ENCODE peak calls at places on chromosomes 5 and 9, in seven cellular contexts. One of them, this sample, is unnamed.

GRCh38 chr9:136057236-136058151 is 37.6 kb downstream of the NACC2 start:
- DNase-seq in H9: peak; percentile 63
- DNase-seq in trophoblast cell: no peak
- DNase-seq in neuronal stem cell: no peak
- DNase-seq in mesenchymal stem cell: no peak
- DNase-seq in H1: peak; percentile 59
- DNase-seq in IMR-90: no peak
- DNase-seq in this sample: no peak

GRCh38 chr9:29160763-29161353 is 1587.6 kb upstream of the C9orf72 start:
- DNase-seq in IMR-90: no peak
- DNase-seq in mesenchymal stem cell: no peak
- DNase-seq in trophoblast cell: no peak
- DNase-seq in H9: peak; percentile 44
- DNase-seq in neuronal stem cell: no peak
- DNase-seq in H1: peak; percentile 49
- DNase-seq in this sample: no peak

GRCh38 chr9:26949604-26950003 is 2.6 kb upstream of the PLAA start:
- DNase-seq in H9: no peak
- DNase-seq in neuronal stem cell: no peak
- DNase-seq in mesenchymal stem cell: no peak
- DNase-seq in IMR-90: peak; percentile 24
- DNase-seq in H1: no peak
- DNase-seq in trophoblast cell: peak; percentile 62
- DNase-seq in this sample: peak; percentile 47

GRCh38 chr5:122415481-122416120 is 103.6 kb downstream of the SNCAIP start:
- DNase-seq in neuronal stem cell: peak; percentile 53
- DNase-seq in H1: peak; percentile 60
- DNase-seq in IMR-90: peak; percentile 80
- DNase-seq in mesenchymal stem cell: peak; percentile 71
- DNase-seq in trophoblast cell: peak; percentile 11
- DNase-seq in H9: peak; percentile 77
- DNase-seq in this sample: peak; percentile 84

GRCh38 chr5:153523196-153523595 is 32.7 kb downstream of the GRIA1 start:
- DNase-seq in H1: no peak
- DNase-seq in trophoblast cell: no peak
- DNase-seq in IMR-90: peak; percentile 51
- DNase-seq in mesenchymal stem cell: peak; percentile 48
- DNase-seq in H9: no peak
- DNase-seq in neuronal stem cell: no peak
- DNase-seq in this sample: no peak

GRCh38 chr5:316210-317085 is 5.1 kb upstream of the AHRR start:
- DNase-seq in IMR-90: no peak
- DNase-seq in H1: no peak
- DNase-seq in H9: no peak
- DNase-seq in trophoblast cell: peak; percentile 99
- DNase-seq in mesenchymal stem cell: no peak
- DNase-seq in neuronal stem cell: no peak
- DNase-seq in this sample: no peak

GRCh38 chr5:153824909-153825308 is 213.8 kb downstream of the FAM114A2 start:
- DNase-seq in trophoblast cell: no peak
- DNase-seq in mesenchymal stem cell: peak; percentile 25
- DNase-seq in H9: peak; percentile 70
- DNase-seq in IMR-90: no peak
- DNase-seq in H1: peak; percentile 55
- DNase-seq in neuronal stem cell: no peak
- DNase-seq in this sample: peak; percentile 98

GRCh38 chr5:103428411-103428871 is 134.1 kb downstream of the NUDT12 start:
- DNase-seq in trophoblast cell: no peak
- DNase-seq in IMR-90: peak; percentile 86
- DNase-seq in H1: no peak
- DNase-seq in mesenchymal stem cell: no peak
- DNase-seq in H9: no peak
- DNase-seq in neuronal stem cell: no peak
- DNase-seq in this sample: no peak

GRCh38 chr9:100277166-100277979 is 75.4 kb downstream of the TEX10 start:
- DNase-seq in H9: no peak
- DNase-seq in mesenchymal stem cell: peak; percentile 69
- DNase-seq in H1: no peak
- DNase-seq in IMR-90: peak; percentile 61
- DNase-seq in trophoblast cell: peak; percentile 39
- DNase-seq in neuronal stem cell: no peak
- DNase-seq in this sample: no peak

GRCh38 chr9:38338359-38339014 is 54.0 kb upstream of the ALDH1B1 start:
- DNase-seq in neuronal stem cell: no peak
- DNase-seq in IMR-90: no peak
- DNase-seq in trophoblast cell: no peak
- DNase-seq in H9: no peak
- DNase-seq in H1: no peak
- DNase-seq in mesenchymal stem cell: no peak
- DNase-seq in this sample: no peak

GRCh38 chr5:16025681-16026080 is 153.9 kb downstream of the MARCHF11 start:
- DNase-seq in mesenchymal stem cell: no peak
- DNase-seq in trophoblast cell: no peak
- DNase-seq in neuronal stem cell: no peak
- DNase-seq in IMR-90: no peak
- DNase-seq in H1: no peak
- DNase-seq in H9: no peak
- DNase-seq in this sample: peak; percentile 66

GRCh38 chr5:115460476-115460875 is 84.1 kb downstream of the FEM1C start:
- DNase-seq in mesenchymal stem cell: peak; percentile 71
- DNase-seq in neuronal stem cell: no peak
- DNase-seq in H9: no peak
- DNase-seq in IMR-90: peak; percentile 92
- DNase-seq in trophoblast cell: no peak
- DNase-seq in H1: no peak
- DNase-seq in this sample: no peak

GRCh38 chr5:154058055-154059038 is 19.6 kb downstream of the MFAP3 start:
- DNase-seq in mesenchymal stem cell: no peak
- DNase-seq in trophoblast cell: no peak
- DNase-seq in IMR-90: peak; percentile 31
- DNase-seq in H1: no peak
- DNase-seq in neuronal stem cell: no peak
- DNase-seq in H9: no peak
- DNase-seq in this sample: peak; percentile 24

GRCh38 chr5:163809480-163809879 is 304.1 kb downstream of the MAT2B start:
- DNase-seq in trophoblast cell: no peak
- DNase-seq in H9: no peak
- DNase-seq in IMR-90: peak; percentile 45
- DNase-seq in H1: no peak
- DNase-seq in neuronal stem cell: no peak
- DNase-seq in mesenchymal stem cell: no peak
- DNase-seq in this sample: no peak

GRCh38 chr5:63240063-63240755 is 661.6 kb downstream of the LRRC70 start:
- DNase-seq in mesenchymal stem cell: no peak
- DNase-seq in neuronal stem cell: no peak
- DNase-seq in IMR-90: no peak
- DNase-seq in H9: no peak
- DNase-seq in H1: no peak
- DNase-seq in trophoblast cell: no peak
- DNase-seq in this sample: no peak

GRCh38 chr9:111857555-111858211 is 38.9 kb upstream of the UGCG start:
- DNase-seq in neuronal stem cell: no peak
- DNase-seq in H9: no peak
- DNase-seq in IMR-90: no peak
- DNase-seq in mesenchymal stem cell: no peak
- DNase-seq in trophoblast cell: peak; percentile 65
- DNase-seq in H1: no peak
- DNase-seq in this sample: no peak

GRCh38 chr5:180435594-180435993 is 58.6 kb upstream of the CNOT6 start:
- DNase-seq in H9: no peak
- DNase-seq in mesenchymal stem cell: no peak
- DNase-seq in trophoblast cell: no peak
- DNase-seq in neuronal stem cell: no peak
- DNase-seq in IMR-90: no peak
- DNase-seq in H1: no peak
- DNase-seq in this sample: no peak

GRCh38 chr9:93129691-93130500 is 4.2 kb downstream of the NINJ1 start:
- DNase-seq in mesenchymal stem cell: no peak
- DNase-seq in trophoblast cell: no peak
- DNase-seq in neuronal stem cell: no peak
- DNase-seq in H1: no peak
- DNase-seq in H9: no peak
- DNase-seq in IMR-90: no peak
- DNase-seq in this sample: no peak

GRCh38 chr9:95458666-95459065 is 58.1 kb downstream of the PTCH1 start:
- DNase-seq in mesenchymal stem cell: peak; percentile 61
- DNase-seq in IMR-90: no peak
- DNase-seq in neuronal stem cell: no peak
- DNase-seq in H1: no peak
- DNase-seq in trophoblast cell: no peak
- DNase-seq in H9: no peak
- DNase-seq in this sample: no peak

DNA sequence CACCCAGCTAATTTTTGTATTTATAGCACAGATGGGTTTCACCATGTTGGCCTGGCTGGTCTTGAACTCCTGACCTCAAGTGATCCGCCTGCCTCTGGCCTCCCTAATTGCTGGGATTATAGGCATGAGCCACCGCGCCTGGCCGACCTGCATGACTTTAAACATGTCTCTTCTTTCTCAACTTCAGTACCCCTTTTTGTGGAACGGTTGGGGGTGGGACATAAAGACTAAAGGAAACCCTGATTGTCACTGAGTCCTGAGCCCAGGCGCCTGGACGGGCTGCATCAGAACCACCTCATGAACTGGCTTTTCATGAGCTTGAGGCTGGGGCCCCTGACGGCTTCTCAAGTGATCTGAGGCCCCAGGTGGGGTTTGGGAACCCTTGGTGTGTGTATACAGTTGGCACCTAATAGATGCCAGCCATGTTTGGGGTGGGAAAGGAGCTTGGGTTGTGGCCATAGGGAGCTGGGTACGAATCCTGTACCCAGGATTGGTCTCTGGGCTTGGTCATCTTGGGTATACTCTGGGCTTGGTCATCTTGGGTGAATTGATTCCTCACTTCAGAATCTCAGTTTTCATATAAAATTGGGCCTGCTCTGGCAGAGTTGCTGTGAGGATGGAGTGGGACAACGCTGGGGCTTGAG is 2.2 kb downstream of the GRK6 start:
- DNase-seq in mesenchymal stem cell: no peak
- DNase-seq in H1: no peak
- DNase-seq in IMR-90: no peak
- DNase-seq in trophoblast cell: no peak
- DNase-seq in neuronal stem cell: no peak
- DNase-seq in H9: no peak
- DNase-seq in this sample: no peak
- H3K79me1 ChIP-seq in mesenchymal stem cell: peaks cover 39% of the 10 kb centered on the region
- H3K79me1 ChIP-seq in H1: peaks cover 16% of the 10 kb centered on the region
- H3K79me1 ChIP-seq in IMR-90: peaks cover 13% of the 10 kb centered on the region
- H3K79me1 ChIP-seq in trophoblast cell: peaks cover 9% of the 10 kb centered on the region
- H3K79me1 ChIP-seq in neuronal stem cell: peaks cover 4% of the 10 kb centered on the region
- H3K79me1 ChIP-seq in H9: no peaks in the 10 kb centered on the region
- H3K79me1 ChIP-seq in this sample: peaks cover 11% of the 10 kb centered on the region

GRCh38 chr9:17824191-17824926 is 245.5 kb downstream of the SH3GL2 start:
- DNase-seq in IMR-90: peak; percentile 1
- DNase-seq in H9: no peak
- DNase-seq in neuronal stem cell: peak; percentile 30
- DNase-seq in trophoblast cell: no peak
- DNase-seq in H1: no peak
- DNase-seq in mesenchymal stem cell: no peak
- DNase-seq in this sample: peak; percentile 79
- H3K18ac ChIP-seq in IMR-90: no peak overlapping the region
- H3K18ac ChIP-seq in H9: no peak overlapping the region
- H3K18ac ChIP-seq in neuronal stem cell: peak overlapping the region; percentile 67
- H3K18ac ChIP-seq in trophoblast cell: no peak overlapping the region
- H3K18ac ChIP-seq in H1: no peak overlapping the region
- H3K18ac ChIP-seq in mesenchymal stem cell: no peak overlapping the region
- H3K18ac ChIP-seq in this sample: no peak overlapping the region

GRCh38 chr9:89426389-89426961 is 71.4 kb downstream of the SEMA4D start:
- DNase-seq in mesenchymal stem cell: no peak
- DNase-seq in IMR-90: no peak
- DNase-seq in trophoblast cell: no peak
- DNase-seq in neuronal stem cell: no peak
- DNase-seq in H1: no peak
- DNase-seq in H9: no peak
- DNase-seq in this sample: no peak

GRCh38 chr9:89428222-89428761 is 69.6 kb downstream of the SEMA4D start:
- DNase-seq in neuronal stem cell: no peak
- DNase-seq in mesenchymal stem cell: no peak
- DNase-seq in H9: no peak
- DNase-seq in H1: no peak
- DNase-seq in trophoblast cell: no peak
- DNase-seq in IMR-90: no peak
- DNase-seq in this sample: no peak

GRCh38 chr9:89430995-89431394 is 66.9 kb downstream of the SEMA4D start:
- DNase-seq in neuronal stem cell: no peak
- DNase-seq in trophoblast cell: peak; percentile 88
- DNase-seq in H9: no peak
- DNase-seq in mesenchymal stem cell: no peak
- DNase-seq in H1: no peak
- DNase-seq in IMR-90: no peak
- DNase-seq in this sample: no peak

GRCh38 chr9:89427621-89428221 is 70.2 kb downstream of the SEMA4D start:
- DNase-seq in IMR-90: peak; percentile 49
- DNase-seq in H1: no peak
- DNase-seq in neuronal stem cell: no peak
- DNase-seq in H9: no peak
- DNase-seq in trophoblast cell: no peak
- DNase-seq in mesenchymal stem cell: no peak
- DNase-seq in this sample: no peak

DNA sequence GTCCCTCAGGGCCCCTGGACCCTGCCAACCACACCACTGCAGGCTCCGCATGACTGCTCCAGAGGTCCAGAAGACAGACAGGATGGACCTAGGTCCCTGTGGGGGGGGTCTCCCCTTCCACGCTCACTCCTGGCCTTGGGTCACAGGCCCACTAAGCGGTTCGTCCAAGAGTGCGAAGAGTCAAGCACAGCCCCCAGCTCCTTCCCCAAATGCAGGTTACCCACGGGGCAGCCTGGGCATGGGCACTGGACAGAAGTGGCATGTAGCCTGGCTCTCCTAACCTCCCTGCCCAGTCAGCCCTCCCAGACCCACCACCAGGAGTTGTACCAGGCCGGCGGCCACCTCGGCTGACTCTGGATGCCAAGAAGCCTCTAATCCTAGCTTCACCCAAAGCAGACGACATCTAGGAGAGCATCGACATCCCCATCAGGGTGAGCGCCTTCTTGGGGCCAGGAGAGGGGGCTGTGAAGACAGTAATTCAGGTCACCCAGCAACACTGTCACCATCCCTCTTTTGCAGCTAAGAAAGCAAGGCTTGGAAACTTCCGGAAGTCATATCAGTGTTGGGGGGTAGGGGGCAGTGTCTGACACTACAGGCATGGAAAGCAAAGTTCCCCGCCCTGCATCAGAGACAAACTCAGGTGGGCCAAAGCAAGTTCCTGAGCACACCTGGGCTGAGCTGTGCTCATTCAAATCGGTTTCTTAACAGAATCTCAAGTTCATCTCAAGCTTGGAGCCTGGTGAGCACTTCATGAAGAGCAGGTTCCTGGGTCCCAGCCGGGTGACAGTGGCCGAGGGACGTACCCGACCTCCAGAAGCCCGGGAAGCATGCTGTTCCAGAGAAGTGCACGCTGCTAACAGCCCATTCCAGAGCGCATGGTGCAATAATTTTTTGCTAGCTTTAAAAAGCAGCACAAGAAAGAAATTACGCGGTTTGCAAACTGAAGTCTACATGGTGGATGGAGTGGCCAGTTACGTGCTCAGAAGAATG is 68.7 kb downstream of the SEMA4D start:
- DNase-seq in mesenchymal stem cell: no peak
- DNase-seq in neuronal stem cell: no peak
- DNase-seq in H1: peak; percentile 74
- DNase-seq in IMR-90: no peak
- DNase-seq in trophoblast cell: no peak
- DNase-seq in H9: peak; percentile 85
- DNase-seq in this sample: peak; percentile 95
- H2BK5ac ChIP-seq in mesenchymal stem cell: no peak overlapping the region
- H2BK5ac ChIP-seq in neuronal stem cell: peak overlapping the region; percentile 55
- H2BK5ac ChIP-seq in H1: no peak overlapping the region
- H2BK5ac ChIP-seq in IMR-90: no peak overlapping the region
- H2BK5ac ChIP-seq in trophoblast cell: no peak overlapping the region
- H2BK5ac ChIP-seq in H9: no peak overlapping the region
- H2BK5ac ChIP-seq in this sample: no peak overlapping the region

GRCh38 chr5:152425083-152425482 is 20.0 kb upstream of the NMUR2 start:
- DNase-seq in mesenchymal stem cell: no peak
- DNase-seq in neuronal stem cell: no peak
- DNase-seq in H1: no peak
- DNase-seq in H9: no peak
- DNase-seq in trophoblast cell: no peak
- DNase-seq in IMR-90: no peak
- DNase-seq in this sample: no peak
- H3K79me1 ChIP-seq in mesenchymal stem cell: no peaks in the 10 kb centered on the region
- H3K79me1 ChIP-seq in neuronal stem cell: no peaks in the 10 kb centered on the region
- H3K79me1 ChIP-seq in H1: no peaks in the 10 kb centered on the region
- H3K79me1 ChIP-seq in H9: no peaks in the 10 kb centered on the region
- H3K79me1 ChIP-seq in trophoblast cell: no peaks in the 10 kb centered on the region
- H3K79me1 ChIP-seq in IMR-90: no peaks in the 10 kb centered on the region
- H3K79me1 ChIP-seq in this sample: no peaks in the 10 kb centered on the region

This sample was measured in mesendoderm.